ENCODE peak calls at places on chromosomes 4 and X, in seven cellular contexts. Y is hippocampal formation; R is activated CD4-positive, alpha-beta T cell treated with anti-CD3 and anti-CD28 coated beads, Interleukin-2, amount 50 U/mL, for 48 hours; S is hypothalamus; W is PC-3; K is substantia nigra; F is A172. D is an unnamed sample.
A peak's percentile ranks its signal among the peaks of the same experiment; 100 is the strongest.

GRCh38 chrX:111348363-111348927 is 63.5 kb downstream of the DCX start:
- DNase-seq in W (no peak), Y (no peak), K (no peak), S (no peak), R (no peak), F (no peak), D (no peak)

GRCh38 chr4:42483426-42484379 is 86.4 kb downstream of the SHISA3 start:
- DNase-seq in R (no peak), S (no peak), F (no peak), K (no peak), Y (no peak), W (peak; percentile 42), D (no peak)

GRCh38 chrX:31314921-31315320 is 243.1 kb upstream of the FTHL17 start:
- DNase-seq in W (no peak), R (no peak), S (no peak), Y (no peak), K (no peak), F (peak; percentile 62), D (no peak)

GRCh38 chr4:126691797-126692196 is 941.0 kb upstream of the INTU start:
- DNase-seq in W (no peak), F (no peak), R (no peak), S (no peak), Y (no peak), K (no peak), D (no peak)

GRCh38 chrX:150269613-150270254 is 93.4 kb upstream of the MAMLD1 start:
- DNase-seq in F (no peak), W (no peak), Y (no peak), R (no peak), S (no peak), K (no peak), D (no peak)

GRCh38 chrX:13339607-13340006 is 19.8 kb upstream of the ATXN3L start:
- DNase-seq in F (no peak), K (no peak), Y (no peak), S (no peak), W (no peak), R (no peak), D (no peak)

GRCh38 chr4:57424231-57424897 is 314.2 kb upstream of the IGFBP7 start:
- DNase-seq in K (peak; percentile 17), S (no peak), W (peak; percentile 97), F (peak; percentile 49), R (no peak), Y (peak; percentile 16), D (no peak)

GRCh38 chrX:46837543-46838481 is 969 bp downstream of the RP2 start:
- DNase-seq in Y (no peak), R (no peak), S (no peak), F (peak; percentile 35), W (peak; percentile 55), K (no peak), D (no peak)

GRCh38 chrX:10119399-10119990 is 37.3 kb upstream of the CLCN4 start:
- DNase-seq in F (peak; percentile 81), K (peak; percentile 40), W (peak; percentile 73), S (peak; percentile 24), Y (peak; percentile 29), R (peak; percentile 59), D (peak; percentile 86)

GRCh38 chrX:149849787-149850186 is 31.2 kb upstream of the MAGEA8 start:
- DNase-seq in K (no peak), S (no peak), W (no peak), F (no peak), R (no peak), Y (no peak), D (no peak)

GRCh38 chr4:3291969-3292570 is 751 bp upstream of the RGS12 start:
- DNase-seq in K (peak; percentile 76), W (peak; percentile 52), R (peak; percentile 43), S (no peak), F (peak; percentile 41), Y (no peak), D (peak; percentile 36)

GRCh38 chr4:7306986-7307385 is 114.6 kb downstream of the SORCS2 start:
- DNase-seq in K (no peak), R (no peak), S (no peak), W (no peak), F (no peak), Y (no peak), D (no peak)

GRCh38 chr4:37917388-37917787 is 26.5 kb downstream of the TBC1D1 start:
- DNase-seq in Y (no peak), S (no peak), R (no peak), W (no peak), F (no peak), K (no peak), D (no peak)

GRCh38 chr4:154164931-154165839 is 326.4 kb downstream of the DCHS2 start:
- DNase-seq in K (no peak), W (peak; percentile 66), R (peak; percentile 40), S (no peak), F (peak; percentile 99), Y (no peak), D (no peak)

GRCh38 chrX:124594017-124594651 is 247.8 kb downstream of the SH2D1A start:
- DNase-seq in Y (no peak), R (no peak), S (no peak), F (peak; percentile 0), K (no peak), W (peak; percentile 34), D (no peak)

GRCh38 chrX:111687305-111687704 is 6.3 kb downstream of the ALG13 start:
- DNase-seq in K (no peak), Y (no peak), F (no peak), W (no peak), R (no peak), S (no peak), D (no peak)

GRCh38 chrX:10077425-10078188 is 79.2 kb upstream of the CLCN4 start:
- DNase-seq in Y (no peak), S (no peak), R (no peak), W (peak; percentile 82), F (no peak), K (no peak), D (no peak)

GRCh38 chrX:23493941-23494374 is 159.3 kb downstream of the PTCHD1 start:
- DNase-seq in K (no peak), Y (no peak), F (peak; percentile 81), R (peak; percentile 2), S (no peak), W (peak; percentile 68), D (no peak)

GRCh38 chr4:53055274-53055673 is 193.2 kb downstream of the RASL11B start:
- DNase-seq in S (no peak), Y (no peak), W (no peak), K (no peak), F (peak; percentile 60), R (no peak), D (no peak)

GRCh38 chr4:70666369-70666768 is at the start of gene JCHAIN:
- DNase-seq in Y (no peak), S (no peak), F (no peak), R (no peak), K (no peak), W (peak; percentile 23), D (no peak)

GRCh38 chr4:25937801-25938200 is 23.8 kb downstream of the SMIM20 start:
- DNase-seq in R (no peak), Y (no peak), W (no peak), F (no peak), S (no peak), K (no peak), D (no peak)

GRCh38 chr4:125714845-125715244 is 400.1 kb downstream of the FAT4 start:
- DNase-seq in F (no peak), W (no peak), S (no peak), K (no peak), R (no peak), Y (no peak), D (no peak)

GRCh38 chrX:93594780-93595179 is 78.6 kb downstream of the NAP1L3 start:
- DNase-seq in W (no peak), S (no peak), K (no peak), Y (no peak), F (no peak), R (no peak), D (no peak)

GRCh38 chr4:40621229-40621591 is 8.5 kb downstream of the RBM47 start:
- DNase-seq in K (no peak), S (no peak), R (no peak), Y (no peak), W (no peak), F (no peak), D (no peak)

GRCh38 chr4:105965183-105965800 is 70.0 kb downstream of the NPNT start:
- DNase-seq in S (no peak), W (peak; percentile 72), F (no peak), Y (no peak), R (no peak), K (no peak), D (no peak)

GRCh38 chr4:67204441-67204840 is 340.9 kb downstream of the CENPC start:
- DNase-seq in R (no peak), Y (no peak), F (peak; percentile 9), W (no peak), S (no peak), K (no peak), D (no peak)

GRCh38 chr4:1939664-1940509 is 68.7 kb downstream of the NSD2 start:
- DNase-seq in R (no peak), W (peak; percentile 91), F (peak; percentile 72), S (no peak), Y (no peak), K (no peak), D (no peak)

GRCh38 chrX:133414399-133415275 is 652 bp downstream of the GPC4 start:
- DNase-seq in Y (no peak), F (no peak), K (no peak), W (peak; percentile 17), R (peak; percentile 2), S (no peak), D (peak; percentile 34)

GRCh38 chrX:119389854-119390501 is 9.2 kb upstream of the SLC25A43 start:
- DNase-seq in S (no peak), F (no peak), R (no peak), Y (no peak), K (no peak), W (no peak), D (no peak)

GRCh38 chrX:139890991-139891700 is 41.7 kb downstream of the ATP11C start:
- DNase-seq in K (no peak), Y (no peak), W (peak; percentile 83), S (no peak), R (no peak), F (peak; percentile 38), D (no peak)

GRCh38 chr4:73309211-73309610 is 50.6 kb upstream of the ANKRD17 start:
- DNase-seq in W (peak; percentile 59), F (no peak), S (no peak), R (no peak), K (no peak), Y (no peak), D (no peak)

GRCh38 chr4:186144596-186145569 is 40.4 kb downstream of the FAM149A start:
- DNase-seq in R (peak; percentile 34), Y (peak; percentile 55), W (peak; percentile 6), F (peak; percentile 11), K (peak; percentile 46), S (peak; percentile 55), D (peak; percentile 69)

GRCh38 chr4:2259036-2259540 is 2.8 kb downstream of the MXD4 start:
- DNase-seq in S (no peak), F (no peak), R (no peak), W (no peak), Y (no peak), K (no peak), D (no peak)